ENCODE peak calls at places on chromosomes 6 and 20, in eight cellular contexts. S, T, E, K, D, V, U and P are unnamed samples.

GRCh38 chr6:108800510-108800909 is 47.7 kb upstream of the ARMC2 start:
- DNase-seq in S (peak; percentile 16), T (no peak), E (no peak), K (no peak), D (no peak), V (no peak), U (no peak), P (no peak)

GRCh38 chr6:92114797-92115196 is 1304.6 kb downstream of the EPHA7 start:
- DNase-seq in S (no peak), T (no peak), E (no peak), K (no peak), D (no peak), V (no peak), U (no peak), P (no peak)

GRCh38 chr6:75157336-75157735 is 48.5 kb downstream of the COL12A1 start:
- DNase-seq in S (no peak), T (no peak), E (no peak), K (no peak), D (no peak), V (no peak), U (no peak), P (no peak)

GRCh38 chr20:49989234-49990065 is 6.7 kb downstream of the SNAI1 start:
- DNase-seq in S (peak; percentile 86), T (no peak), E (peak; percentile 17), K (peak; percentile 64), D (no peak), V (no peak), U (no peak), P (no peak)

GRCh38 chr20:20052074-20052970 is at the start of the genes CFAP61 and CRNKL1:
- DNase-seq in S (peak; percentile 97), T (peak; percentile 92), E (peak; percentile 93), K (peak; percentile 92), D (peak; percentile 97), V (peak; percentile 96), U (peak; percentile 97), P (peak; percentile 90)

GRCh38 chr6:43078651-43079050 is 2.5 kb downstream of the PTK7 start:
- DNase-seq in S (peak; percentile 51), T (no peak), E (no peak), K (no peak), D (no peak), V (no peak), U (no peak), P (no peak)

GRCh38 chr6:118786696-118787453 is 107.1 kb upstream of the ASF1A start:
- DNase-seq in S (no peak), T (no peak), E (no peak), K (no peak), D (no peak), V (peak; percentile 12), U (no peak), P (no peak)

GRCh38 chr6:17865798-17866725 is 121.4 kb downstream of the KIF13A start:
- DNase-seq in S (peak; percentile 90), T (no peak), E (peak; percentile 33), K (no peak), D (no peak), V (no peak), U (no peak), P (peak; percentile 46)

GRCh38 chr20:2084703-2085102 is 16.9 kb upstream of the STK35 start:
- DNase-seq in S (peak; percentile 34), T (no peak), E (no peak), K (no peak), D (no peak), V (no peak), U (no peak), P (no peak)

GRCh38 chr6:134352786-134353480 is 35.0 kb upstream of the SGK1 start:
- DNase-seq in S (peak; percentile 76), T (no peak), E (no peak), K (no peak), D (no peak), V (no peak), U (peak; percentile 38), P (no peak)

GRCh38 chr6:101776919-101777350 is 383.4 kb downstream of the GRIK2 start:
- DNase-seq in S (no peak), T (no peak), E (no peak), K (no peak), D (peak; percentile 38), V (no peak), U (no peak), P (no peak)

GRCh38 chr6:148765878-148766808 is 19.3 kb downstream of the UST start:
- DNase-seq in S (no peak), T (no peak), E (no peak), K (no peak), D (no peak), V (no peak), U (no peak), P (no peak)

GRCh38 chr6:15365273-15365687 is 119.4 kb downstream of the JARID2 start:
- DNase-seq in S (peak; percentile 87), T (peak; percentile 16), E (peak; percentile 43), K (peak; percentile 45), D (peak; percentile 90), V (peak; percentile 75), U (peak; percentile 57), P (peak; percentile 58)

GRCh38 chr20:1505361-1505760 is 14.1 kb upstream of the SIRPB2 start:
- DNase-seq in S (peak; percentile 39), T (no peak), E (no peak), K (no peak), D (no peak), V (no peak), U (no peak), P (no peak)

GRCh38 chr6:22455378-22455777 is 114.0 kb upstream of the HDGFL1 start:
- DNase-seq in S (no peak), T (no peak), E (no peak), K (no peak), D (no peak), V (no peak), U (no peak), P (no peak)

GRCh38 chr6:45690846-45691245 is 313.1 kb upstream of the SUPT3H start:
- DNase-seq in S (no peak), T (no peak), E (no peak), K (no peak), D (no peak), V (no peak), U (no peak), P (no peak)

GRCh38 chr6:142406131-142406530 is 104.3 kb downstream of the ADGRG6 start:
- DNase-seq in S (no peak), T (no peak), E (no peak), K (no peak), D (no peak), V (no peak), U (no peak), P (no peak)

GRCh38 chr6:10014561-10014960 is 400.3 kb downstream of the TFAP2A start:
- DNase-seq in S (no peak), T (no peak), E (no peak), K (no peak), D (no peak), V (no peak), U (no peak), P (no peak)

GRCh38 chr6:48959401-48960060 is 503.5 kb downstream of the MMUT start:
- DNase-seq in S (no peak), T (no peak), E (no peak), K (no peak), D (no peak), V (no peak), U (no peak), P (no peak)